ENCODE peak calls at places on chromosome 11, in four cellular contexts. T is frontal cortex; J is CD8-positive, alpha-beta T cell; P is HCT116. H is an unnamed sample.

GRCh38 chr11:1293619-1294015 is 15.8 kb downstream of the TOLLIP start:
- DNase-seq in T (no peak), J (no peak), P (no peak), H (no peak)

GRCh38 chr11:26227311-26227710 is 104.6 kb upstream of the ANO3 start:
- DNase-seq in T (no peak), J (no peak), P (no peak), H (peak; percentile 43)

GRCh38 chr11:74870485-74870884 is 78.4 kb downstream of the XRRA1 start:
- DNase-seq in T (no peak), J (no peak), P (peak; percentile 10), H (no peak)

GRCh38 chr11:43712676-43713075 is 32.1 kb downstream of the HSD17B12 start:
- DNase-seq in T (no peak), J (no peak), P (no peak), H (no peak)

GRCh38 chr11:15742626-15743243 is 613.6 kb downstream of the SOX6 start:
- DNase-seq in T (no peak), J (no peak), P (no peak), H (no peak)

GRCh38 chr11:43676933-43677332 is 3.6 kb upstream of the HSD17B12 start:
- DNase-seq in T (no peak), J (no peak), P (no peak), H (no peak)

GRCh38 chr11:64970731-64971151 is 1.2 kb downstream of the MAJIN start:
- DNase-seq in T (no peak), J (no peak), P (no peak), H (no peak)

GRCh38 chr11:72576661-72577060 is 97.6 kb downstream of the PDE2A start:
- DNase-seq in T (no peak), J (no peak), P (no peak), H (no peak)

GRCh38 chr11:120501976-120502755 is 9.4 kb upstream of the GRIK4 start:
- DNase-seq in T (no peak), J (no peak), P (no peak), H (no peak)

GRCh38 chr11:99370557-99371200 is 349.9 kb downstream of the CNTN5 start:
- DNase-seq in T (no peak), J (no peak), P (no peak), H (no peak)

GRCh38 chr11:62705401-62705800 is 1.8 kb downstream of the BSCL2 start:
- DNase-seq in T (no peak), J (no peak), P (no peak), H (no peak)

GRCh38 chr11:114348200-114349191 is 51.8 kb downstream of the C11orf71 start:
- DNase-seq in T (no peak), J (peak; percentile 31), P (peak; percentile 51), H (peak; percentile 24)

GRCh38 chr11:133291672-133292265 is 240.5 kb downstream of the OPCML start:
- DNase-seq in T (no peak), J (no peak), P (no peak), H (no peak)

GRCh38 chr11:6926208-6927029 is at the start of gene ZNF215:
- DNase-seq in T (no peak), J (peak; percentile 30), P (peak; percentile 93), H (no peak)

GRCh38 chr11:125123947-125124633 is 12.7 kb upstream of the TMEM218 start:
- DNase-seq in T (no peak), J (peak; percentile 28), P (peak; percentile 86), H (no peak)

GRCh38 chr11:132231656-132232173 is 861.3 kb downstream of the NTM start:
- DNase-seq in T (no peak), J (no peak), P (no peak), H (no peak)

GRCh38 chr11:20477418-20478090 is 90.0 kb downstream of the PRMT3 start:
- DNase-seq in T (no peak), J (no peak), P (no peak), H (no peak)

GRCh38 chr11:46272816-46273427 is 4.5 kb upstream of the CREB3L1 start:
- DNase-seq in T (no peak), J (no peak), P (no peak), H (no peak)

GRCh38 chr11:117473692-117474091 is 146.0 kb downstream of the CEP164 start:
- DNase-seq in T (no peak), J (no peak), P (no peak), H (no peak)

GRCh38 chr11:131425285-131425684 is 54.9 kb downstream of the NTM start:
- DNase-seq in T (no peak), J (no peak), P (no peak), H (no peak)

GRCh38 chr11:133399855-133400625 is 132.3 kb downstream of the OPCML start:
- DNase-seq in T (no peak), J (no peak), P (no peak), H (no peak)

GRCh38 chr11:134292661-134293060 is 16.5 kb downstream of the GLB1L3 start:
- DNase-seq in T (no peak), J (no peak), P (no peak), H (no peak)

GRCh38 chr11:81165164-81165563 is 1568.5 kb downstream of the FAM181B start:
- DNase-seq in T (no peak), J (no peak), P (no peak), H (no peak)

GRCh38 chr11:62400760-62401159 is 18.1 kb upstream of the SCGB1A1 start:
- DNase-seq in T (peak; percentile 58), J (no peak), P (no peak), H (no peak)

GRCh38 chr11:44559207-44559943 is 6.1 kb upstream of the CD82 start:
- DNase-seq in T (no peak), J (no peak), P (no peak), H (peak; percentile 74)

GRCh38 chr11:9799901-9800300 is 136.0 kb downstream of the SWAP70 start:
- DNase-seq in T (no peak), J (no peak), P (no peak), H (no peak)

GRCh38 chr11:7638710-7639642 is 34.3 kb downstream of the CYB5R2 start:
- DNase-seq in T (no peak), J (no peak), P (no peak), H (no peak)

GRCh38 chr11:65960824-65961266 is 689 bp upstream of the SART1 start:
- DNase-seq in T (no peak), J (no peak), P (no peak), H (no peak)

GRCh38 chr11:71339178-71339881 is 87.0 kb upstream of the SHANK2 start:
- DNase-seq in T (no peak), J (no peak), P (no peak), H (no peak)

GRCh38 chr11:76944225-76944624 is 83.5 kb downstream of the ACER3 start:
- DNase-seq in T (no peak), J (no peak), P (no peak), H (no peak)

H was measured in naive B cell.